ENCODE peak calls at places on chromosome 15, in four cellular contexts. V is activated naive CD4-positive, alpha-beta T cell treated with anti-CD3 and anti-CD28 coated beads for 36 hours; R is stimulated activated naive CD8-positive, alpha-beta T cell treated with anti-CD3 and anti-CD28 coated beads, Interleukin-15, Interleukin-2, amounts not matched to agents 100 U/mL and 50 U/mL, for 24 hours; L is GM23248. W is an unnamed sample.

GRCh38 chr15:25787855-25788521 is 75.1 kb downstream of the ATP10A start:
- DNase-seq in R (no peak), L (peak; percentile 93), V (no peak), W (no peak)

GRCh38 chr15:42622328-42622925 is 47.0 kb downstream of the STARD9 start:
- DNase-seq in L (no peak), R (no peak), V (no peak), W (no peak)

GRCh38 chr15:90497374-90497773 is 32.3 kb upstream of the CRTC3 start:
- DNase-seq in L (no peak), V (no peak), R (no peak), W (no peak)

GRCh38 chr15:77023576-77024272 is 28.8 kb downstream of the PSTPIP1 start:
- DNase-seq in V (no peak), R (peak; percentile 12), L (no peak), W (no peak)

GRCh38 chr15:88982304-88982945 is 69.2 kb upstream of the MFGE8 start:
- DNase-seq in R (no peak), L (peak; percentile 90), V (no peak), W (no peak)

GRCh38 chr15:65263313-65263712 is 23.4 kb downstream of the PARP16 start:
- DNase-seq in V (no peak), R (no peak), L (no peak), W (no peak)

GRCh38 chr15:57019496-57020160 is 101.2 kb downstream of the TCF12 start:
- DNase-seq in L (peak; percentile 80), R (no peak), V (no peak), W (no peak)

GRCh38 chr15:71776304-71776703 is 34.0 kb upstream of the NR2E3 start:
- DNase-seq in R (no peak), L (no peak), V (no peak), W (no peak)

GRCh38 chr15:56322444-56322843 is 42.8 kb upstream of the TEX9 start:
- DNase-seq in V (no peak), R (no peak), L (no peak), W (no peak)

GRCh38 chr15:79901958-79902357 is 5.1 kb upstream of the MTHFS start:
- DNase-seq in V (no peak), R (no peak), L (no peak), W (no peak)

GRCh38 chr15:70493787-70494514 is 269.4 kb downstream of the UACA start:
- DNase-seq in V (no peak), L (peak; percentile 39), R (no peak), W (no peak)